ENCODE peak calls at places on chromosomes 3 and 15, in four cellular contexts. J is GM23338, S is AG04450, W is fibroblast of lung. N is an unnamed sample.

GRCh38 chr3:61663728-61664492 is 102.5 kb downstream of the PTPRG start:
- DNase-seq in J (peak; percentile 79), S (peak; percentile 90), W (peak; percentile 95), N (peak; percentile 78)

GRCh38 chr3:188305220-188305619 is 151.3 kb downstream of the LPP start:
- DNase-seq in W (no peak), S (no peak), J (no peak), N (no peak)

GRCh38 chr3:173730391-173730790 is 332.8 kb downstream of the NLGN1 start:
- DNase-seq in S (no peak), W (peak; percentile 24), J (no peak), N (no peak)

GRCh38 chr15:80367094-80367493 is 37.1 kb upstream of the ARNT2 start:
- DNase-seq in S (no peak), W (peak; percentile 25), J (peak; percentile 90), N (no peak)

GRCh38 chr15:62498711-62499110 is 333.6 kb upstream of the C2CD4B start:
- DNase-seq in J (no peak), S (no peak), W (no peak), N (no peak)

GRCh38 chr3:100029689-100030088 is 84.6 kb downstream of the FILIP1L start:
- DNase-seq in W (no peak), S (no peak), J (no peak), N (no peak)

GRCh38 chr15:62841269-62841628 is 201.3 kb upstream of the TPM1 start:
- DNase-seq in J (no peak), S (no peak), W (no peak), N (no peak)

GRCh38 chr3:115401298-115401697 is 222.0 kb upstream of the GAP43 start:
- DNase-seq in W (peak; percentile 90), S (peak; percentile 66), J (no peak), N (no peak)

GRCh38 chr3:73490453-73491311 is 134.1 kb downstream of the PDZRN3 start:
- DNase-seq in W (peak; percentile 54), J (peak; percentile 73), S (no peak), N (no peak)

GRCh38 chr3:151087648-151088047 is 2.2 kb downstream of the MED12L start:
- DNase-seq in W (no peak), S (no peak), J (no peak), N (no peak)

GRCh38 chr3:151085227-151085888 is at the start of gene MED12L:
- DNase-seq in W (peak; percentile 70), S (peak; percentile 24), J (peak; percentile 86), N (peak; percentile 26)

GRCh38 chr3:151084893-151085226 is 604 bp upstream of the MED12L start:
- DNase-seq in J (no peak), S (no peak), W (no peak), N (no peak)

GRCh38 chr3:151086484-151087456 is 1.3 kb downstream of the MED12L start:
- DNase-seq in W (peak; percentile 84), J (peak; percentile 84), S (peak; percentile 65), N (peak; percentile 65)

DNA sequence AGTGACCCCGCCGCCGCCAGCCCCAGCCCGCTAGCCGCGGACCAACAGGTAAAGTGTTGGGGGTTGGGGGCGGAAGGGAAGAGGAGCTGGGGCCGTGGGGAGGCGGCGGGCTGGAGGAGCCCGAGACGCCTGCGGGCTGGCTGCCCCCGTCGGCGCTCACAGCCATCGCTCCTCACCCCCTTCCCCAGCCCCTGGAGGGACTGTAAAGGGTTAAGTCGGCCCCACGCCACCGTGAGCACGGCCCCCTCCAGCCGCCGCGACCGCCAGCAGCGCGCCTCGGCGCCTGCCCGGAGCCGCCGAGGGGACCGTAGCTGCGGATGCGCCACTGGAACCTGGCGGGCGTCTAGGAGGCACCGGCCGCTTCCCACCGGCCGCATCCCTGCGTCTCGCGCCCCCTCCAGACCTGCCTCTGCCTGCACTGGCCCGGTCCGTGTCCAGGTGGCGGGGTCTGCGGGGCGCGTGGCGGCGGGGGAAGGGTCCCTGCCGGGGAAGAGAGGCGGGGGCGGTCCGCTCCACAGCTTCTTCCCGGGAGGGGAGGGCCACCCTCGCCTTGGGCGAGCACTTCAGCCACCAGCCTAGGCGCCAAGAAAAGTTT is 522 bp downstream of the MED12L start:
- DNase-seq in S (no peak), W (no peak), J (peak; percentile 60), N (no peak)
- H3K27me3 ChIP-seq in S (peaks cover 37% of the 10 kb centered on the region), W (peaks cover 30% of the 10 kb centered on the region), J (peaks cover 24% of the 10 kb centered on the region), N (no peaks in the 10 kb centered on the region)

DNA sequence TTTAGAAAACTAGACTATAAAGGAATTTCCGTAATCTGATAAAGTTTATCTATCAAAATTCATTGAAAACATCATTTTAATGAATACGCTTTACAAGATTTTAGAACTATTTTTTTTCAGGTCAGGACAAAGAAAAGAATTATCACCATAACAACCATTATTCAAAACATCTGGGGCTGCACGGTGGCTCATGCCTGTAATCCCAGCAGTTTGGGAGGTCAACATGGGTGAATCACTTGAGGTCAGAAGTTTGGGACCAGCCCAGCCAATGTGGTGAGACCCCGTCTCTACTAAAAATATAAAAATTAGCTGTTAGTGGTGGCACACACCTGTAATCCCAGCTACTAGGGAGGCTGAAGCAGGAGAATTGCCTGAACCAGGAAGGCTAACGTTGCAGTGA is 260.4 kb downstream of the WNT5A start:
- DNase-seq in W (no peak), S (no peak), J (no peak), N (no peak)
- TF ChIP-seq CTCF in W (no peak), S (no peak), J (no peak), N (no peak)

GRCh38 chr3:104521606-104522336 is 844.9 kb upstream of the ALCAM start:
- DNase-seq in S (no peak), W (no peak), J (no peak), N (no peak)
- H3K27me3 ChIP-seq in S (no peaks in the 10 kb centered on the region), W (no peaks in the 10 kb centered on the region), J (no peaks in the 10 kb centered on the region), N (no peaks in the 10 kb centered on the region)

DNA sequence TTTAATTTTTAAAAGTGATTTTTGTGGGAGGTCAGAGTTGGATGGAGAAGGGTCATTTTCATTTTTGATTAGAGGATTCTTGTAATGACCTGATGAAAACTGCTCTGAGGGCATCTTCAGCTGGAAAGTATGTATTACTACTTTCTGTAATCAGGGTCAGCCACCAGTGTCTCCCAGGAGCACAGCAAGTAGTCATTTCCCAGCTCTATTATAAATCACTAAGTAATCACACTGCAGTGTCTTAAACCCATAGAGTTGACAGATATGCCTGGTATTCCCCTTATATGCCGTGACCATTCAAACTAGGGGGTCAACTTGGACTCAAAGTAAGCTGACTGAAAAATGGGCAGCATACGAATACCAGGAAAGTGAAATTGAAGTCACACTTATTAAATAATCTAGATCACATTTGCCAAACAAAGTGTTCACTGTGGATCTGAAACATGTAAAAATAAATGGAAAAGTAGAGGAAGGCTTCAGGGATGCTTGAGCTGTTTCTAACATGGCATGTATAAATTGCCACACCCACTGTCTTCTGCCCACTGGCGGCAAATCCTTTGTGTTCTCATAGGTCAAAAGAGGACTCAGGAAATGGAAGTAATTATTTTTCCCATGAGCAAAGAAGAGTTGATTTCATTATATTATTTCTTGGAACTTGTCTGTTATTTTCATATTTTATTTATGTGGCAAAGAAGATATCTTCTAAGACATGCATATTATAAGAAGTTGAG is 105.7 kb downstream of the MBNL1 start:
- DNase-seq in J (no peak), S (no peak), W (no peak), N (no peak)
- TF ChIP-seq CTCF in J (no peak), S (no peak), W (no peak), N (no peak)

GRCh38 chr3:195690951-195691350 is 29.8 kb upstream of the MUC20 start:
- DNase-seq in W (no peak), J (no peak), S (no peak), N (no peak)
- H3K27me3 ChIP-seq in W (no peaks in the 10 kb centered on the region), J (no peaks in the 10 kb centered on the region), S (no peaks in the 10 kb centered on the region), N (no peaks in the 10 kb centered on the region)